ENCODE peak calls at places on chromosomes 1 and 21, in eight cellular contexts. T is EL; L is RCC 7860; Y is stimulated activated naive CD8-positive, alpha-beta T cell treated with anti-CD3 and anti-CD28 coated beads, Interleukin-15, amount 100 ng/mL, for 72 hours; H is COLO829; U is NCI-H2081; V is sigmoid colon; B is hepatocyte. F is an unnamed sample.

GRCh38 chr1:221576268-221576667 is 165.6 kb downstream of the DUSP10 start:
- DNase-seq in T (peak; percentile 49), L (peak; percentile 11), Y (no peak), H (no peak), U (no peak), V (no peak), B (no peak), F (no peak)

GRCh38 chr1:213060836-213061235 is 9.8 kb downstream of the RPS6KC1 start:
- DNase-seq in T (no peak), L (no peak), Y (no peak), H (no peak), U (peak; percentile 76), V (no peak), B (no peak), F (no peak)

GRCh38 chr1:24385160-24385939 is 28.2 kb downstream of the STPG1 start:
- DNase-seq in T (peak; percentile 46), L (peak; percentile 60), Y (peak; percentile 42), H (no peak), U (peak; percentile 18), V (no peak), B (no peak), F (peak; percentile 49)

GRCh38 chr1:224736619-224737352 is 120.7 kb downstream of the CNIH3 start:
- DNase-seq in T (no peak), L (no peak), Y (peak; percentile 46), H (peak; percentile 98), U (no peak), V (peak; percentile 68), B (peak; percentile 33), F (no peak)

GRCh38 chr1:53328490-53329182 is 766 bp upstream of the LRP8 start:
- DNase-seq in T (no peak), L (no peak), Y (no peak), H (no peak), U (no peak), V (peak; percentile 56), B (no peak), F (peak; percentile 13)

GRCh38 chr1:41631154-41631553 is 146.7 kb upstream of the EDN2 start:
- DNase-seq in T (no peak), L (no peak), Y (no peak), H (no peak), U (no peak), V (no peak), B (no peak), F (no peak)

GRCh38 chr21:36695671-36696389 is 3.1 kb upstream of the SIM2 start:
- DNase-seq in T (no peak), L (no peak), Y (no peak), H (no peak), U (no peak), V (no peak), B (no peak), F (no peak)

GRCh38 chr1:114504023-114504422 is 7.0 kb downstream of the TRIM33 start:
- DNase-seq in T (no peak), L (no peak), Y (no peak), H (no peak), U (no peak), V (no peak), B (no peak), F (no peak)

GRCh38 chr1:112381324-112382076 is 14.5 kb upstream of the CTTNBP2NL start:
- DNase-seq in T (no peak), L (no peak), Y (no peak), H (no peak), U (no peak), V (no peak), B (no peak), F (no peak)

GRCh38 chr21:39385299-39386145 is 36.6 kb upstream of the HMGN1 start:
- DNase-seq in T (peak; percentile 82), L (peak; percentile 49), Y (peak; percentile 72), H (peak; percentile 43), U (no peak), V (peak; percentile 93), B (no peak), F (peak; percentile 79)

GRCh38 chr1:174942547-174943255 is 57.0 kb upstream of the CACYBP start:
- DNase-seq in T (no peak), L (no peak), Y (no peak), H (no peak), U (no peak), V (peak; percentile 70), B (peak; percentile 27), F (no peak)

GRCh38 chr1:183163311-183163710 is 22.8 kb upstream of the LAMC2 start:
- DNase-seq in T (peak; percentile 94), L (peak; percentile 98), Y (no peak), H (peak; percentile 63), U (no peak), V (no peak), B (no peak), F (no peak)

GRCh38 chr1:219298581-219299148 is 125.0 kb downstream of the LYPLAL1 start:
- DNase-seq in T (peak; percentile 86), L (peak; percentile 24), Y (no peak), H (no peak), U (no peak), V (peak; percentile 73), B (peak; percentile 11), F (no peak)

GRCh38 chr1:221776495-221777413 is 34.9 kb upstream of the DUSP10 start:
- DNase-seq in T (no peak), L (no peak), Y (peak; percentile 44), H (peak; percentile 23), U (no peak), V (no peak), B (no peak), F (peak; percentile 44)

GRCh38 chr1:26524181-26524580 is 5.4 kb upstream of the RPS6KA1 start:
- DNase-seq in T (no peak), L (no peak), Y (no peak), H (no peak), U (no peak), V (no peak), B (no peak), F (no peak)

GRCh38 chr1:241819340-241819866 is 28.6 kb upstream of the EXO1 start:
- DNase-seq in T (no peak), L (no peak), Y (no peak), H (no peak), U (no peak), V (no peak), B (no peak), F (no peak)

GRCh38 chr1:27979151-27979858 is 19.5 kb downstream of the XKR8 start:
- DNase-seq in T (peak; percentile 62), L (peak; percentile 58), Y (no peak), H (peak; percentile 13), U (no peak), V (no peak), B (peak; percentile 74), F (no peak)

GRCh38 chr1:234600418-234601216 is 9.4 kb downstream of the IRF2BP2 start:
- DNase-seq in T (no peak), L (no peak), Y (peak; percentile 30), H (no peak), U (peak; percentile 53), V (no peak), B (peak; percentile 80), F (peak; percentile 35)

GRCh38 chr1:30745156-30745833 is 12.3 kb downstream of the LAPTM5 start:
- DNase-seq in T (no peak), L (no peak), Y (no peak), H (no peak), U (no peak), V (no peak), B (peak; percentile 72), F (no peak)

GRCh38 chr21:44849616-44850130 is 23.8 kb downstream of the PTTG1IP start:
- DNase-seq in T (no peak), L (no peak), Y (no peak), H (peak; percentile 57), U (no peak), V (no peak), B (peak; percentile 77), F (no peak)

GRCh38 chr1:193069748-193070394 is 10.5 kb downstream of the RO60 start:
- DNase-seq in T (peak; percentile 13), L (no peak), Y (no peak), H (peak; percentile 40), U (peak; percentile 53), V (no peak), B (no peak), F (no peak)